ENCODE peak calls at places on chromosome 16, in nine cellular contexts. L is right lobe of liver; M is transverse colon; K is small intestine; U is aorta; W is brain microvascular endothelial cell; Z is RWPE1; P is effector memory CD4-positive, alpha-beta T cell; C is uterus. F is an unnamed sample.

GRCh38 chr16:71467810-71468209 is 5.8 kb upstream of the ZNF23 start:
- DNase-seq in L (no peak), M (no peak), K (peak; percentile 26), U (no peak), W (no peak), Z (peak; percentile 75), P (peak; percentile 15), C (no peak), F (no peak)

GRCh38 chr16:19512297-19512696 is 9.6 kb downstream of the GDE1 start:
- DNase-seq in L (no peak), M (no peak), K (no peak), U (no peak), W (no peak), Z (no peak), P (no peak), C (no peak), F (no peak)

GRCh38 chr16:84790291-84790690 is 29.5 kb upstream of the CRISPLD2 start:
- DNase-seq in L (no peak), M (no peak), K (no peak), U (peak; percentile 12), W (no peak), Z (no peak), P (no peak), C (no peak), F (no peak)

GRCh38 chr16:88784856-88785105 is 239 bp downstream of the PIEZO1 start:
- DNase-seq in L (no peak), M (no peak), K (no peak), U (no peak), W (no peak), Z (no peak), P (no peak), C (no peak), F (no peak)

GRCh38 chr16:68711421-68712139 is 25.5 kb upstream of the CDH1 start:
- DNase-seq in L (no peak), M (no peak), K (no peak), U (no peak), W (no peak), Z (no peak), P (no peak), C (no peak), F (no peak)

GRCh38 chr16:82655315-82655714 is 28.5 kb downstream of the CDH13 start:
- DNase-seq in L (no peak), M (peak; percentile 45), K (peak; percentile 64), U (no peak), W (peak; percentile 98), Z (no peak), P (peak; percentile 78), C (no peak), F (no peak)

GRCh38 chr16:10405386-10405939 is 19.6 kb downstream of the ATF7IP2 start:
- DNase-seq in L (no peak), M (no peak), K (no peak), U (no peak), W (peak; percentile 50), Z (no peak), P (no peak), C (no peak), F (no peak)

GRCh38 chr16:69049146-69049545 is 56.3 kb upstream of the HAS3 start:
- DNase-seq in L (no peak), M (no peak), K (no peak), U (no peak), W (peak; percentile 58), Z (peak; percentile 45), P (no peak), C (no peak), F (no peak)

GRCh38 chr16:76579277-76579676 is 302.1 kb downstream of the CNTNAP4 start:
- DNase-seq in L (no peak), M (no peak), K (no peak), U (no peak), W (no peak), Z (no peak), P (no peak), C (no peak), F (no peak)

GRCh38 chr16:51151951-51152663 is 1.0 kb upstream of the SALL1 start:
- DNase-seq in L (peak; percentile 92), M (peak; percentile 33), K (no peak), U (no peak), W (no peak), Z (no peak), P (no peak), C (peak; percentile 94), F (no peak)

GRCh38 chr16:50699345-50700159 is 6.1 kb downstream of the NOD2 start:
- DNase-seq in L (peak; percentile 66), M (no peak), K (no peak), U (peak; percentile 82), W (no peak), Z (peak; percentile 76), P (peak; percentile 54), C (no peak), F (peak; percentile 97)

GRCh38 chr16:77882359-77882758 is 94.0 kb downstream of the VAT1L start:
- DNase-seq in L (no peak), M (no peak), K (no peak), U (no peak), W (no peak), Z (no peak), P (no peak), C (no peak), F (no peak)

GRCh38 chr16:24098896-24099295 is 157.2 kb upstream of the CACNG3 start:
- DNase-seq in L (no peak), M (no peak), K (no peak), U (no peak), W (no peak), Z (no peak), P (no peak), C (no peak), F (no peak)

GRCh38 chr16:90057738-90058173 is 19.4 kb downstream of the PRDM7 start:
- DNase-seq in L (no peak), M (no peak), K (no peak), U (no peak), W (peak; percentile 90), Z (peak; percentile 31), P (no peak), C (no peak), F (no peak)

GRCh38 chr16:21223787-21224186 is 9.7 kb upstream of the ANKS4B start:
- DNase-seq in L (no peak), M (no peak), K (no peak), U (no peak), W (no peak), Z (no peak), P (no peak), C (no peak), F (no peak)

GRCh38 chr16:13441675-13442074 is 478.3 kb upstream of the ERCC4 start:
- DNase-seq in L (no peak), M (no peak), K (no peak), U (no peak), W (no peak), Z (no peak), P (no peak), C (no peak), F (no peak)
- H3K27ac ChIP-seq in L (no peak overlapping the region), M (no peak overlapping the region), K (no peak overlapping the region), U (no peak overlapping the region), W (no peak overlapping the region), Z (no peak overlapping the region), P (no peak overlapping the region), C (no peak overlapping the region), F (no peak overlapping the region)

DNA sequence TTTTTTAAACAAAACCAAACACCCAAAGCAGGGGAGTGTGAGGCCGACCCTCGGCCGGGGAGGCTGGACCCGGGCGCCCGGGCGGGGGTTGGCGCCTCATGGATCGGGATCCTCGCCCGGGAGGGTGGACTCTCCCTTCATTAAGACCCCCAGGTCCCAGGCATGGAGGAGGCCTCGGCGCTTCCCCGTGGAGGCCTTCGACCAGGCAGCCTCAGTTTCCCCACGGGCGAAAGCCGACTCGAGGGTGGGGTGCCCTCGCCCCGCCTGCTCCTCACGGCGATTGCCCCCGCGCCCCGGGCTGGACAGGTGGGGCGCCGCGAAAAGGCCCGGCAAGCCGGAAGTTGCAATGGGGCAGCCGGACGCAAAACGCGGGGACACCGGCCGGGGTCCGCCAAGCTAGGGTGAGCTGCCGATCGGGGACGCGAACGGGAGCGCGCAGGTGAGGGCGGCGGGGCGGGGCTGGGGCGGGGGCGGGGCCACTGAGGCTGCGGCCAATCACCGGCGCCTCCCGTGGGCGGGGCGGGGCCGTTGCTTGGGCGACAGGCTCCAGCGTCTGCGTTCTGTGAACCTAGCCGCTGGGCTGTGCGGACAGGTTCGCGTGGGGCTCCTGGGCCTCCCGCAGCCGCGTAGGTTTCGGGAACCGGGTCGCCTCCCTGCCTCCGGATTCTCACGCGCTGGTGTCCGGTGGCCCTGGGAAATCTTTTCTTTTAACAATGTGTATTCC is 6.0 kb upstream of the ZNF205 start:
- DNase-seq in L (peak; percentile 94), M (peak; percentile 95), K (peak; percentile 91), U (peak; percentile 96), W (peak; percentile 77), Z (peak; percentile 96), P (peak; percentile 86), C (peak; percentile 89), F (peak; percentile 61)
- H3K27ac ChIP-seq in L (peak overlapping the region; percentile 62), M (peak overlapping the region; percentile 90), K (peak overlapping the region; percentile 70), U (no peak overlapping the region), W (no peak overlapping the region), Z (peak overlapping the region; percentile 75), P (peak overlapping the region; percentile 85), C (peak overlapping the region; percentile 74), F (peak overlapping the region; percentile 32)

GRCh38 chr16:22222998-22223397 is 16.9 kb downstream of the EEF2K start:
- DNase-seq in L (no peak), M (no peak), K (no peak), U (no peak), W (no peak), Z (no peak), P (no peak), C (no peak), F (no peak)

GRCh38 chr16:22220714-22221113 is 14.6 kb downstream of the EEF2K start:
- DNase-seq in L (peak; percentile 89), M (no peak), K (no peak), U (peak; percentile 93), W (no peak), Z (no peak), P (no peak), C (peak; percentile 43), F (no peak)

GRCh38 chr16:22222006-22222405 is 15.9 kb downstream of the EEF2K start:
- DNase-seq in L (no peak), M (no peak), K (no peak), U (no peak), W (no peak), Z (no peak), P (no peak), C (no peak), F (no peak)

GRCh38 chr16:22229881-22230280 is 23.8 kb downstream of the EEF2K start:
- DNase-seq in L (no peak), M (no peak), K (no peak), U (no peak), W (no peak), Z (no peak), P (no peak), C (no peak), F (no peak)

DNA sequence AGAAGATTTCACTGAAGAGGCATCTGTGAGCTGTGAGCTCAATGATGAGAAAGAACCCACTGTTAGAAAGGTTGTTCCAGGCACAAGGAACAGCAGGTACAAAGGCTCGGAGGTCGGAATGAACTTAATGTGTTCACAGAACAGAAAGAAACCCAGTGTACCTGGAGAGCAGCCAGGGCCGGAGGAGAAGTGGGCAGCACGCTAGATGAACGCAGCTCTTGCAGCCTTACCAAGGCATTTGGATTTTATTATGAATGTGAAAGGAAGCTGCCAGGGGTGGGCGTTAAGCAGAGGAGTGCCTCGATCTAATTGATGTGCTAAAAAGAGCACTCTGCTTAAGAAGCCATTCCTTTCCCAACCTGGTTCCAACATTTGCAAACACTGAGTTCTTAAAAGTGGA is 19.0 kb downstream of the EEF2K start:
- DNase-seq in L (no peak), M (no peak), K (no peak), U (peak; percentile 83), W (no peak), Z (no peak), P (no peak), C (peak; percentile 53), F (no peak)
- H3K27ac ChIP-seq in L (no peak overlapping the region), M (no peak overlapping the region), K (no peak overlapping the region), U (no peak overlapping the region), W (no peak overlapping the region), Z (peak overlapping the region; percentile 25), P (no peak overlapping the region), C (peak overlapping the region; percentile 40), F (no peak overlapping the region)

GRCh38 chr16:4888428-4889135 is 41.3 kb downstream of the UBN1 start:
- DNase-seq in L (no peak), M (no peak), K (no peak), U (no peak), W (no peak), Z (no peak), P (no peak), C (no peak), F (no peak)
- H3K27ac ChIP-seq in L (peak overlapping the region; percentile 42), M (no peak overlapping the region), K (no peak overlapping the region), U (no peak overlapping the region), W (no peak overlapping the region), Z (peak overlapping the region; percentile 57), P (no peak overlapping the region), C (no peak overlapping the region), F (no peak overlapping the region)

F was measured in epithelial cell of prostate.